ENCODE peak calls at places on chromosomes 7 and 10, in ten cellular contexts. U, N, Q, K, X, D, Y, A, E and Z are unnamed samples.
A peak's percentile ranks its signal among the peaks of the same experiment; 100 is the strongest.

GRCh38 chr7:35241884-35242283 is 12.0 kb downstream of the TBX20 start:
- DNase-seq in U (no peak), N (no peak), Q (no peak), K (no peak), X (no peak), D (no peak), Y (no peak), A (no peak), E (no peak), Z (no peak)

GRCh38 chr10:71272122-71272771 is 46.8 kb upstream of the SLC29A3 start:
- DNase-seq in U (no peak), N (no peak), Q (no peak), K (no peak), X (no peak), D (no peak), Y (no peak), A (no peak), E (no peak), Z (no peak)

GRCh38 chr10:93820434-93820833 is 62.7 kb downstream of the LGI1 start:
- DNase-seq in U (no peak), N (no peak), Q (no peak), K (no peak), X (no peak), D (no peak), Y (no peak), A (no peak), E (no peak), Z (no peak)

GRCh38 chr7:98107313-98107691 is 640 bp downstream of the LMTK2 start:
- DNase-seq in U (no peak), N (no peak), Q (no peak), K (no peak), X (no peak), D (peak; percentile 52), Y (no peak), A (no peak), E (peak; percentile 24), Z (no peak)

GRCh38 chr7:25613912-25614311 is 385.6 kb upstream of the NPVF start:
- DNase-seq in U (no peak), N (no peak), Q (no peak), K (no peak), X (no peak), D (no peak), Y (no peak), A (no peak), E (no peak), Z (no peak)

GRCh38 chr7:157932498-157933218 is 595.9 kb downstream of the DNAJB6 start:
- DNase-seq in U (no peak), N (no peak), Q (no peak), K (no peak), X (no peak), D (no peak), Y (peak; percentile 5), A (no peak), E (no peak), Z (no peak)

GRCh38 chr10:97407211-97407951 is 6.2 kb upstream of the RRP12 start:
- DNase-seq in U (peak; percentile 53), N (peak; percentile 76), Q (peak; percentile 59), K (no peak), X (no peak), D (peak; percentile 83), Y (peak; percentile 74), A (peak; percentile 50), E (peak; percentile 69), Z (peak; percentile 31)

GRCh38 chr7:114405427-114405826 is 9.2 kb upstream of the FOXP2 start:
- DNase-seq in U (peak; percentile 79), N (no peak), Q (no peak), K (no peak), X (no peak), D (peak; percentile 40), Y (no peak), A (no peak), E (peak; percentile 73), Z (no peak)

GRCh38 chr10:112832361-112832878 is 117.6 kb upstream of the TCF7L2 start:
- DNase-seq in U (no peak), N (no peak), Q (no peak), K (no peak), X (no peak), D (no peak), Y (no peak), A (no peak), E (no peak), Z (no peak)

GRCh38 chr10:70982443-70982842 is 94.1 kb upstream of the PCBD1 start:
- DNase-seq in U (no peak), N (no peak), Q (no peak), K (no peak), X (no peak), D (no peak), Y (no peak), A (no peak), E (no peak), Z (no peak)

GRCh38 chr10:78658645-78659632 is 409.8 kb upstream of the ZMIZ1 start:
- DNase-seq in U (no peak), N (no peak), Q (no peak), K (no peak), X (no peak), D (no peak), Y (no peak), A (no peak), E (no peak), Z (no peak)

GRCh38 chr7:23680417-23681405 is 712 bp downstream of the FAM221A start:
- DNase-seq in U (peak; percentile 15), N (peak; percentile 63), Q (peak; percentile 7), K (peak; percentile 49), X (no peak), D (peak; percentile 91), Y (no peak), A (no peak), E (peak; percentile 94), Z (peak; percentile 65)

GRCh38 chr7:74289660-74290589 is 718 bp downstream of the CLIP2 start:
- DNase-seq in U (no peak), N (peak; percentile 22), Q (peak; percentile 24), K (peak; percentile 54), X (no peak), D (peak; percentile 20), Y (no peak), A (no peak), E (peak; percentile 16), Z (peak; percentile 6)

GRCh38 chr7:77575187-77575586 is 38.1 kb downstream of the PTPN12 start:
- DNase-seq in U (no peak), N (no peak), Q (no peak), K (no peak), X (no peak), D (no peak), Y (no peak), A (no peak), E (no peak), Z (no peak)

GRCh38 chr10:31011660-31012022 is 20.0 kb downstream of the ZNF438 start:
- DNase-seq in U (no peak), N (no peak), Q (no peak), K (no peak), X (no peak), D (no peak), Y (no peak), A (no peak), E (no peak), Z (no peak)

GRCh38 chr7:46658281-46658680 is 737.2 kb upstream of the IGFBP3 start:
- DNase-seq in U (no peak), N (no peak), Q (no peak), K (no peak), X (no peak), D (no peak), Y (no peak), A (no peak), E (no peak), Z (no peak)

GRCh38 chr7:155644971-155645509 is 579 bp downstream of the RBM33 start:
- DNase-seq in U (no peak), N (peak; percentile 53), Q (peak; percentile 17), K (peak; percentile 32), X (peak; percentile 4), D (peak; percentile 50), Y (no peak), A (no peak), E (peak; percentile 23), Z (peak; percentile 4)

GRCh38 chr7:36002900-36003299 is 150.2 kb upstream of the EEPD1 start:
- DNase-seq in U (peak; percentile 17), N (no peak), Q (no peak), K (no peak), X (no peak), D (peak; percentile 92), Y (no peak), A (no peak), E (peak; percentile 23), Z (no peak)

GRCh38 chr7:122887198-122887597 is 938 bp upstream of the CADPS2 start:
- DNase-seq in U (peak; percentile 64), N (no peak), Q (no peak), K (peak; percentile 36), X (peak; percentile 7), D (peak; percentile 78), Y (no peak), A (no peak), E (peak; percentile 74), Z (no peak)

GRCh38 chr10:130809761-130810515 is 501.6 kb downstream of the TCERG1L start:
- DNase-seq in U (no peak), N (no peak), Q (no peak), K (no peak), X (no peak), D (no peak), Y (no peak), A (no peak), E (no peak), Z (no peak)

GRCh38 chr10:36819781-36820180 is 305.6 kb upstream of the ANKRD30A start:
- DNase-seq in U (no peak), N (no peak), Q (no peak), K (no peak), X (no peak), D (no peak), Y (no peak), A (no peak), E (no peak), Z (no peak)

GRCh38 chr7:117645456-117646181 is 165.8 kb downstream of the CFTR start:
- DNase-seq in U (no peak), N (no peak), Q (no peak), K (no peak), X (no peak), D (no peak), Y (no peak), A (no peak), E (no peak), Z (no peak)

GRCh38 chr7:10022957-10023356 is 950.7 kb upstream of the PHF14 start:
- DNase-seq in U (peak; percentile 49), N (no peak), Q (no peak), K (peak; percentile 46), X (no peak), D (peak; percentile 30), Y (no peak), A (no peak), E (peak; percentile 27), Z (peak; percentile 43)

GRCh38 chr10:78301891-78302738 is 268.5 kb downstream of the RPS24 start:
- DNase-seq in U (no peak), N (no peak), Q (no peak), K (no peak), X (no peak), D (peak; percentile 59), Y (no peak), A (no peak), E (peak; percentile 2), Z (no peak)

GRCh38 chr7:47670738-47671137 is 88.8 kb upstream of the TNS3 start:
- DNase-seq in U (no peak), N (no peak), Q (no peak), K (no peak), X (no peak), D (no peak), Y (peak; percentile 56), A (peak; percentile 54), E (no peak), Z (no peak)

GRCh38 chr7:47326220-47326619 is 255.7 kb downstream of the TNS3 start:
- DNase-seq in U (no peak), N (no peak), Q (no peak), K (no peak), X (no peak), D (no peak), Y (no peak), A (no peak), E (no peak), Z (no peak)

GRCh38 chr10:30784896-30785605 is 155.5 kb upstream of the LYZL2 start:
- DNase-seq in U (peak; percentile 11), N (peak; percentile 23), Q (peak; percentile 5), K (peak; percentile 72), X (no peak), D (peak; percentile 21), Y (no peak), A (no peak), E (peak; percentile 71), Z (peak; percentile 51)

GRCh38 chr7:2471396-2471795 is 4.8 kb downstream of the GRIFIN start:
- DNase-seq in U (peak; percentile 14), N (no peak), Q (no peak), K (no peak), X (no peak), D (peak; percentile 83), Y (no peak), A (no peak), E (peak; percentile 71), Z (no peak)